ENCODE peak calls at places on chromosomes 11 and 22, in five cellular contexts. V, N, G, I and Q are unnamed samples.

GRCh38 chr22:21837184-21837979 is 30.1 kb downstream of the MAPK1 start:
- DNase-seq in V (no peak), N (no peak), G (no peak), I (no peak), Q (peak)

GRCh38 chr11:83871013-83871412 is 584.8 kb upstream of the CCDC90B start:
- DNase-seq in V (no peak), N (no peak), G (no peak), I (no peak), Q (no peak)

GRCh38 chr11:30128269-30128932 is 102.4 kb upstream of the FSHB start:
- DNase-seq in V (no peak), N (peak), G (peak), I (no peak), Q (peak)

GRCh38 chr11:118907051-118907748 is 18.5 kb downstream of the BCL9L start:
- DNase-seq in V (peak), N (peak), G (peak), I (no peak), Q (no peak)

GRCh38 chr11:66107600-66108151 is 37.6 kb downstream of the PACS1 start:
- DNase-seq in V (no peak), N (no peak), G (no peak), I (no peak), Q (no peak)

GRCh38 chr11:46248270-46249102 is 29.0 kb upstream of the CREB3L1 start:
- DNase-seq in V (no peak), N (no peak), G (no peak), I (no peak), Q (no peak)

GRCh38 chr22:39994046-39994565 is 648 bp upstream of the FAM83F start:
- DNase-seq in V (no peak), N (no peak), G (no peak), I (no peak), Q (no peak)

GRCh38 chr11:3838504-3838903 is 2.3 kb downstream of the RHOG start:
- DNase-seq in V (no peak), N (no peak), G (peak), I (no peak), Q (no peak)

GRCh38 chr11:130806746-130807145 is 109.5 kb downstream of the SNX19 start:
- DNase-seq in V (no peak), N (no peak), G (no peak), I (no peak), Q (no peak)

GRCh38 chr11:50412832-50413231 is 380.2 kb downstream of the OR4C45 start:
- DNase-seq in V (no peak), N (no peak), G (no peak), I (no peak), Q (no peak)

GRCh38 chr22:43838571-43839307 is 23.6 kb downstream of the SULT4A1 start:
- DNase-seq in V (no peak), N (no peak), G (no peak), I (no peak), Q (no peak)

GRCh38 chr11:124150684-124151083 is 32.5 kb upstream of the OR10D3 start:
- DNase-seq in V (no peak), N (no peak), G (no peak), I (no peak), Q (no peak)

DNA sequence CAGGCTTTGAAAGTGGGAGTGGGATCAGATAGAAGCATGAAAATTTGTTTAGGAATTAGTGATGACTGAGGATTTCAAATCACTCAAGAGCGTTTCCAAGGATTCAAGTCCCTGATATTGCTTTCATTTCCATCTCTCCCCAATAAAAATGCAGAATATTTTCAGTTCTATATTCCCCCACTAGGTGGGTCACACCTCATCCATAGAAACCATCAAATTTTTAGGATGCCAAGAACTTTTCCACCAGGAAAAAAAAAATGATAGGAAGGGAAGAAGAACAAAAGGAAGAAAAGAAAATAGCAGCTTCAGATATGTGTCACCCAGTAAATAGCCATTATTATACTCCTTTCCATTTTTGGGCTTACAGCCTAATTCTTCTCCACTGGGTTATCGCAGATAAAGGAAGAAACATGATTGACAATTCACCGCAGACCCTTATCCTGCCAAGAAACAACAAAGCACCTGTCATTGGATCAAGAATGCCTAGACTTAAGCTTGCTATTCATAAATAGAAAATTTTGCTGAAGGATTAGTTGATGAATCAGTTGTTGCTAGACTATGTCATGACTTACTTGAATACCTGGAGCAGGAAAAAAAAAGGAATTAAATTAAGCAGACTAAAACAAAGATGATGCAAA is 30.3 kb upstream of the OR10D3 start:
- DNase-seq in V (no peak), N (no peak), G (no peak), I (no peak), Q (no peak)
- TF ChIP-seq CTCF in V (no peak), N (no peak), G (no peak), I (no peak), Q (peak)

DNA sequence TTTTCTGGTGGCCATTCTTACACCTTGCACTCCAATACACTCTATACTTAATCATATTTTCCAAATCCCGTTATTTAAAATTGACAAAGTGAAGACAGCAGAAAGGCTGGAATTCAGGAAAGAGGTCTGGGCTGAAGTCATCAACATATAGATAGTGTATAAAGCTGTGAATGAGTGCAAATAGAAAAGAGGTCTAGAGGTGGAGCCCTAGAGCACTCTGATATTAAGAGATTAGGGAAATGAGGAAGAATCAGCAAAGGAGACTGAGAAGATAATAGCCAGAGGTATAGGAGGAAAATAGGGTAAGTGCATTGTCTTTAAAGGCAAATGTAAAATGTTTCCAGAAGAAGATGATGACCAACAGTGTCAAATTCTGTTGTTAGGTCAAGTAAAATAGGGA is 7.9 kb downstream of the CTR9 start:
- DNase-seq in V (no peak), N (no peak), G (no peak), I (no peak), Q (no peak)
- TF ChIP-seq CTCF in V (no peak), N (no peak), G (no peak), I (no peak), Q (peak)

DNA sequence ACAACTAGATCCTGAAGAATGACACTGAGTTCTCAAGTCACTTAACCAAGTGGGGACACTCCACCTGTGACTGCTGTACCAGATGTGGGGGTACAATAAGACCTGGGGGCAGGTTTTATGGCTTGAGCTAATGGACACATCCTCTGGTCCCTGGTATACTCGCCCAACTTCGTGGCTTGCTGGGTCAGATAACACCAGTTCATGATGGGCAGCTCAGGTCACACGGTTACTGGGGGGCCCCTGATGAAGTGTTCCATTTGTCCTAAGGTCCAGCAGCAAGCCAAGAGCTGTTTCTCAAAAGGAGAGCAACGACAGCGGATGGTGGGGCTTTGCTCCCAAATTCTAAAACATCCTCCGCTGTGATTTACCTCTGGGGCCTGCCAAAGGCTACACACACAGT is 1368.4 kb downstream of the BRD1 start:
- DNase-seq in V (no peak), N (no peak), G (no peak), I (no peak), Q (no peak)
- TF ChIP-seq CTCF in V (no peak), N (no peak), G (no peak), I (no peak), Q (no peak)

DNA sequence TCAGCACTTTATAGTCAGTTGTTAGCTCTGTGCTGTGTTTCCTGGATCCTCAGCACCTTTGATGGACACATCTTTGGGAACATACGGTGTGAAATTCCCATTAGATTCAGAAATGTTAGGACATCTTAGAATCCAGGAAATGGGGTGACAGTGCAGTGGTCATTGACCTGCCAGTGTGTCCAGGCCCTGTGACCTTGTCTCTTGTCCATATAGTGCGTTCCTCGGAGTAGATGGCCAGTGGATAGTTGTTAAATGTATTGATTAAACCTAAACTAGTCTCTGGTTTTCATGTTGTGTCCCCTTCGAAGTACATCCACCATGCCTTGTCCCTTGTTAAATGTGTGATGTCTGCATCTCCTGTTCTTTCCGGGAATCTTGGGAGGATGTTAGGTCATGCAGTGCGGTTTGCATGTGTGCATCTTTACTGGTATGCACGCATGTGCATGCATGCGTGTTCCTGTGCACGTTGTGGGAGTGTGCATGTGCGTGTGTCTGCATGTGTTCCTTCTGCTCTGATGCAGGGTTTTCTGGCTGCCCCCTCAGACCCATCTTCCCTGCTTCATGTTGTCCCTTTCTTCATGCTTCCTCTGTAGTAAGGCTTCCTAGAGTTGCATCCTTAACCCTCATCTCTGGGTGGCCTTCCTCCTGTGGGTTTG is 4.0 kb downstream of the DGCR8 start:
- DNase-seq in V (no peak), N (no peak), G (no peak), I (no peak), Q (no peak)
- TF ChIP-seq CTCF in V (no peak), N (no peak), G (no peak), I (no peak), Q (no peak)

GRCh38 chr11:92528051-92528450 is 303.4 kb downstream of the FAT3 start:
- DNase-seq in V (no peak), N (no peak), G (no peak), I (no peak), Q (no peak)

GRCh38 chr11:92531051-92531747 is 306.6 kb downstream of the FAT3 start:
- DNase-seq in V (no peak), N (no peak), G (no peak), I (no peak), Q (no peak)

DNA sequence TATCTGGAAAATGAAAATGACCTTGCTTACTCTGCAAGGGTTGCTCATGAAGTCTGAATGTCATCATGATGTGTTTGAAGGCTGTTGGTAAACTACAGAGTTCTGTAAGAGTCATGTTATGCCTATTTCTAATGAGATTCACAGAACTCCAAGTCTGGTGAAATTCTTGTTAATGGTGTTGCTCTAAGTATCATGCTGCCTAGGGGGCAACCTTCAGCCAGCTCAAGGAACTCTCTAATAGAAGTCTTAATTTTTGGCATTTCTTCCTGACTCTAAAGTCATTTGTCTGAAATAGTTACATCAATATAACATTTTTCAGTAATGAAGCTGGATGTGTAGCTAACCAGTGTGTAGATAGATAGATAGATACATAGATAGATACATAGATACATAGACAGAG is 302.8 kb downstream of the FAT3 start:
- DNase-seq in V (no peak), N (no peak), G (no peak), I (no peak), Q (no peak)
- TF ChIP-seq CTCF in V (no peak), N (no peak), G (no peak), I (no peak), Q (no peak)